ENCODE peak calls at places on chromosomes 7 and 10, in five cellular contexts. G is PC-9, E is A673, U is HCT116, D is colonic mucosa. B is an unnamed sample.
A peak's percentile ranks its signal among the peaks of the same experiment; 100 is the strongest.

GRCh38 chr10:58782876-58783859 is 270.5 kb downstream of the BICC1 start:
- DNase-seq in G (no peak), E (no peak), U (no peak), D (peak; percentile 30), B (no peak)

GRCh38 chr7:27411145-27411544 is 168.5 kb downstream of the EVX1 start:
- DNase-seq in G (no peak), E (no peak), U (no peak), D (no peak), B (no peak)

GRCh38 chr10:32417906-32418547 is 27.9 kb upstream of the CCDC7 start:
- DNase-seq in G (no peak), E (no peak), U (no peak), D (no peak), B (no peak)

GRCh38 chr7:29287366-29287765 is 92.8 kb downstream of the CHN2 start:
- DNase-seq in G (no peak), E (no peak), U (peak; percentile 64), D (no peak), B (peak; percentile 79)

GRCh38 chr7:39248693-39249090 is 271.0 kb downstream of the POU6F2 start:
- DNase-seq in G (no peak), E (no peak), U (no peak), D (no peak), B (no peak)

GRCh38 chr10:79905322-79906314 is 43.3 kb downstream of the SFTPD start:
- DNase-seq in G (peak; percentile 12), E (peak; percentile 34), U (no peak), D (no peak), B (no peak)

GRCh38 chr7:85262891-85263290 is 76.0 kb upstream of the SEMA3D start:
- DNase-seq in G (no peak), E (no peak), U (no peak), D (no peak), B (peak; percentile 46)

GRCh38 chr7:1724118-1724910 is 54.2 kb downstream of the ELFN1 start:
- DNase-seq in G (no peak), E (no peak), U (no peak), D (no peak), B (no peak)

GRCh38 chr10:112966191-112966855 is 16.3 kb downstream of the TCF7L2 start:
- DNase-seq in G (no peak), E (no peak), U (no peak), D (no peak), B (no peak)

GRCh38 chr10:20100157-20100556 is 283.9 kb downstream of the PLXDC2 start:
- DNase-seq in G (no peak), E (peak; percentile 54), U (no peak), D (no peak), B (peak; percentile 17)

GRCh38 chr10:38146579-38147333 is 52.6 kb downstream of the ZNF37A start:
- DNase-seq in G (no peak), E (no peak), U (no peak), D (no peak), B (no peak)

GRCh38 chr10:29828440-29828894 is 193.7 kb upstream of the SVIL start:
- DNase-seq in G (no peak), E (no peak), U (no peak), D (no peak), B (no peak)

GRCh38 chr7:158818325-158819213 is 10.7 kb downstream of the ESYT2 start:
- DNase-seq in G (peak; percentile 99), E (no peak), U (peak; percentile 95), D (peak; percentile 82), B (peak; percentile 94)

GRCh38 chr7:111650456-111650999 is 88.2 kb upstream of the IMMP2L start:
- DNase-seq in G (no peak), E (peak; percentile 56), U (no peak), D (peak; percentile 21), B (peak; percentile 25)

GRCh38 chr7:25009271-25009670 is 29.3 kb upstream of the OSBPL3 start:
- DNase-seq in G (no peak), E (no peak), U (no peak), D (no peak), B (peak; percentile 62)

GRCh38 chr7:42080831-42081230 is 156.2 kb downstream of the GLI3 start:
- DNase-seq in G (no peak), E (no peak), U (no peak), D (no peak), B (no peak)

GRCh38 chr7:107167483-107168232 is 1.1 kb upstream of the HBP1 start:
- DNase-seq in G (no peak), E (peak; percentile 81), U (peak; percentile 61), D (peak; percentile 28), B (peak; percentile 76)

GRCh38 chr7:158421394-158421793 is 166.2 kb downstream of the PTPRN2 start:
- DNase-seq in G (no peak), E (no peak), U (no peak), D (no peak), B (no peak)

GRCh38 chr7:71601840-71602239 is 469.9 kb downstream of the GALNT17 start:
- DNase-seq in G (no peak), E (no peak), U (no peak), D (no peak), B (no peak)

GRCh38 chr7:29996321-29996720 is 6.7 kb upstream of the SCRN1 start:
- DNase-seq in G (no peak), E (no peak), U (no peak), D (no peak), B (no peak)

GRCh38 chr10:14967897-14968296 is 8.7 kb downstream of the MEIG1 start:
- DNase-seq in G (no peak), E (no peak), U (no peak), D (no peak), B (no peak)

GRCh38 chr7:106865130-106866115 is at the start of gene PIK3CG:
- DNase-seq in G (no peak), E (peak; percentile 77), U (no peak), D (no peak), B (no peak)

GRCh38 chr10:70115948-70116682 is 16.5 kb downstream of the AIFM2 start:
- DNase-seq in G (peak; percentile 54), E (peak; percentile 58), U (peak; percentile 21), D (peak; percentile 68), B (no peak)

GRCh38 chr7:124764847-124765400 is 668 bp downstream of the GPR37 start:
- DNase-seq in G (peak; percentile 38), E (peak; percentile 14), U (no peak), D (peak; percentile 43), B (peak; percentile 34)

GRCh38 chr7:73521636-73522080 is 435 bp downstream of the BAZ1B start:
- DNase-seq in G (peak; percentile 66), E (no peak), U (no peak), D (peak; percentile 77), B (peak; percentile 12)

GRCh38 chr10:129697463-129698247 is 230.6 kb downstream of the MGMT start:
- DNase-seq in G (no peak), E (no peak), U (no peak), D (no peak), B (no peak)

GRCh38 chr10:71801357-71801756 is 28.0 kb upstream of the VSIR start:
- DNase-seq in G (no peak), E (no peak), U (no peak), D (no peak), B (no peak)

GRCh38 chr7:16189026-16189715 is 232.2 kb downstream of the CRPPA start:
- DNase-seq in G (no peak), E (no peak), U (no peak), D (no peak), B (peak; percentile 41)

GRCh38 chr10:69048103-69048502 is 39.8 kb upstream of the SRGN start:
- DNase-seq in G (no peak), E (no peak), U (no peak), D (no peak), B (peak; percentile 9)

GRCh38 chr10:15045380-15045779 is 1.6 kb downstream of the OLAH start:
- DNase-seq in G (no peak), E (no peak), U (no peak), D (no peak), B (no peak)

GRCh38 chr10:35005868-35006267 is 84.3 kb downstream of the CUL2 start:
- DNase-seq in G (peak; percentile 66), E (peak; percentile 67), U (no peak), D (no peak), B (peak; percentile 100)

GRCh38 chr7:51006483-51007235 is 224.0 kb upstream of the GRB10 start:
- DNase-seq in G (no peak), E (no peak), U (no peak), D (no peak), B (no peak)
- TF ChIP-seq CTCF in G (no peak), E (no peak), U (peak; percentile 20), D (no peak), B (no peak)

GRCh38 chr7:139974179-139974811 is 88.5 kb downstream of the PARP12 start:
- DNase-seq in G (no peak), E (no peak), U (no peak), D (no peak), B (no peak)

GRCh38 chr7:139976838-139977656 is 85.7 kb downstream of the PARP12 start:
- DNase-seq in G (no peak), E (no peak), U (no peak), D (no peak), B (no peak)

GRCh38 chr7:139972000-139972399 is 90.8 kb downstream of the PARP12 start:
- DNase-seq in G (no peak), E (peak; percentile 6), U (no peak), D (no peak), B (no peak)

GRCh38 chr7:139976055-139976837 is 86.5 kb downstream of the PARP12 start:
- DNase-seq in G (no peak), E (no peak), U (no peak), D (no peak), B (no peak)

DNA sequence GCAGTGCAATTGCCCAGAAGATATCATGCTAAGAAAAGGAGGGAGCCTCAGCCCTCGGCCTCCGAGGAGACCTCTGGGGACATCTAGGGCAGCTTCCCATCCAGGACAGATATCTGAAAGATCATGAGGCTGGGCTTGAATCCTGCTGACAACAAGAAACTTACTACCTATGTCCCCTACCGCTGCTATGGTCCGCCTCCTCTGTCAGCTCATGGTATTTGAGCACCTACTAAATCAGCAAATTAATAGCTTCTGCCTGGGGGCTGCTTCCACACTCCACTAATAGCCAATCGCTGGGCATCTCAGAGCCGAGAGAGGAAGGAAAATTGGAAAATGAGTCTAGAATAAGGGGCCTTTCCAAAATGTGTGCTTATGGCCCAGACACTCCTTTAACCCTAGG is 89.7 kb downstream of the PARP12 start:
- DNase-seq in G (no peak), E (no peak), U (no peak), D (no peak), B (no peak)
- H3K27ac ChIP-seq in G (no peak overlapping the region), E (no peak overlapping the region), U (no peak overlapping the region), D (no peak overlapping the region), B (no peak overlapping the region)

GRCh38 chr10:93464826-93465388 is 17.2 kb downstream of the MYOF start:
- DNase-seq in G (no peak), E (no peak), U (no peak), D (no peak), B (peak; percentile 72)

GRCh38 chr10:93469454-93469853 is 12.7 kb downstream of the MYOF start:
- DNase-seq in G (no peak), E (no peak), U (no peak), D (no peak), B (no peak)

GRCh38 chr10:93465806-93466675 is 16.1 kb downstream of the MYOF start:
- DNase-seq in G (peak; percentile 93), E (peak; percentile 83), U (peak; percentile 90), D (peak; percentile 89), B (peak; percentile 98)

GRCh38 chr10:93471110-93471651 is 11.0 kb downstream of the MYOF start:
- DNase-seq in G (no peak), E (peak; percentile 85), U (peak; percentile 95), D (no peak), B (peak; percentile 94)

GRCh38 chr10:93468532-93469213 is 13.5 kb downstream of the MYOF start:
- DNase-seq in G (peak; percentile 63), E (peak; percentile 69), U (peak; percentile 89), D (no peak), B (peak; percentile 80)
- TF ChIP-seq CTCF in G (no peak), E (no peak), U (no peak), D (no peak), B (peak; percentile 24)

GRCh38 chr10:95296764-95297163 is 6.0 kb upstream of the PDLIM1 start:
- DNase-seq in G (no peak), E (no peak), U (no peak), D (no peak), B (no peak)
- H3K27ac ChIP-seq in G (no peak overlapping the region), E (no peak overlapping the region), U (no peak overlapping the region), D (no peak overlapping the region), B (no peak overlapping the region)